ENCODE peak calls at places on chromosomes 12 and 14, in seven cellular contexts. P, B, A, V, Z, D and K are unnamed samples.

GRCh38 chr12:50589650-50590435 is 85.1 kb downstream of the DIP2B start:
- DNase-seq in A (peak), V (no peak), D (peak), B (peak), Z (no peak), P (no peak), K (peak)

GRCh38 chr14:85584481-85584880 is 54.5 kb downstream of the FLRT2 start:
- DNase-seq in P (no peak), V (no peak), Z (no peak), B (no peak), D (no peak), A (no peak), K (no peak)

GRCh38 chr12:6602526-6602925 is 4.7 kb downstream of the CHD4 start:
- DNase-seq in A (no peak), D (no peak), P (no peak), Z (no peak), B (no peak), V (no peak), K (no peak)

GRCh38 chr14:90564496-90564895 is 167.7 kb downstream of the CALM1 start:
- DNase-seq in B (no peak), P (no peak), V (no peak), A (no peak), D (peak), Z (no peak), K (no peak)

GRCh38 chr12:109277899-109278762 is 31.0 kb downstream of the FOXN4 start:
- DNase-seq in Z (no peak), V (no peak), A (no peak), D (peak), P (no peak), B (peak), K (peak)

GRCh38 chr14:56482306-56482705 is 97.3 kb upstream of the TMEM260 start:
- DNase-seq in A (peak), D (no peak), P (peak), Z (peak), V (no peak), B (peak), K (peak)

GRCh38 chr14:78567343-78567742 is 397.2 kb downstream of the NRXN3 start:
- DNase-seq in V (no peak), P (no peak), D (no peak), B (peak), Z (no peak), A (no peak), K (peak)

GRCh38 chr12:68342966-68343365 is 10.8 kb upstream of the MDM1 start:
- DNase-seq in D (no peak), Z (no peak), V (no peak), P (no peak), A (no peak), B (no peak), K (no peak)

GRCh38 chr12:27901959-27902358 is 70.6 kb downstream of the PTHLH start:
- DNase-seq in Z (no peak), V (no peak), B (peak), D (no peak), P (no peak), A (peak), K (peak)

GRCh38 chr14:97824218-97824617 is 1027.0 kb downstream of the VRK1 start:
- DNase-seq in V (no peak), Z (no peak), P (no peak), A (no peak), B (no peak), D (no peak), K (no peak)

GRCh38 chr14:73764881-73765280 is 50.7 kb upstream of the PNMA1 start:
- DNase-seq in P (no peak), D (peak), V (no peak), Z (no peak), B (no peak), A (no peak), K (no peak)

GRCh38 chr12:109715310-109716091 is 1.9 kb downstream of the FAM222A start:
- DNase-seq in V (no peak), D (no peak), Z (peak), A (no peak), B (no peak), P (no peak), K (no peak)

GRCh38 chr12:95624544-95624943 is 73.3 kb upstream of the USP44 start:
- DNase-seq in B (peak), P (no peak), V (peak), D (peak), A (no peak), Z (no peak), K (no peak)

GRCh38 chr12:122356192-122356635 is 66.3 kb downstream of the CLIP1 start:
- DNase-seq in D (peak), V (peak), B (peak), P (peak), Z (peak), A (peak), K (peak)

GRCh38 chr12:3311491-3312103 is 179.4 kb upstream of the PRMT8 start:
- DNase-seq in V (no peak), Z (no peak), B (no peak), A (no peak), D (peak), P (no peak), K (no peak)

GRCh38 chr12:1559729-1560128 is 34.7 kb downstream of the FBXL14 start:
- DNase-seq in B (no peak), A (no peak), D (no peak), Z (no peak), V (no peak), P (no peak), K (no peak)

GRCh38 chr12:102602549-102602948 is 122.2 kb upstream of the IGF1 start:
- DNase-seq in Z (no peak), V (no peak), B (no peak), D (no peak), P (no peak), A (no peak), K (no peak)
- H3K23ac ChIP-seq in Z (no peak), V (no peak), B (no peak), D (no peak), P (no peak), A (no peak), K (no peak)

GRCh38 chr14:100030441-100031153 is 34.6 kb upstream of the EVL start:
- DNase-seq in D (peak), Z (no peak), A (no peak), P (no peak), V (no peak), B (peak), K (peak)
- H3K4me2 ChIP-seq in D (no peak), Z (no peak), A (no peak), P (no peak), V (no peak), B (peak), K (no peak)

GRCh38 chr12:64825143-64826011 is 930 bp downstream of the TBC1D30 start:
- DNase-seq in B (no peak), A (peak), Z (peak), V (no peak), D (no peak), P (peak), K (no peak)
- H3K23ac ChIP-seq in B (no peak), A (no peak), Z (no peak), V (peak), D (no peak), P (no peak), K (no peak)

GRCh38 chr14:59363545-59364226 is 101.5 kb downstream of the GPR135 start:
- DNase-seq in V (no peak), A (no peak), D (no peak), P (no peak), Z (no peak), B (peak), K (no peak)

GRCh38 chr14:59362533-59362932 is 102.6 kb downstream of the GPR135 start:
- DNase-seq in P (no peak), V (no peak), Z (no peak), A (no peak), D (no peak), B (peak), K (peak)

GRCh38 chr14:59358774-59359173 is 106.4 kb downstream of the GPR135 start:
- DNase-seq in B (no peak), V (no peak), Z (no peak), P (no peak), A (no peak), D (no peak), K (no peak)

GRCh38 chr14:59359451-59360124 is 105.6 kb downstream of the GPR135 start:
- DNase-seq in P (no peak), Z (no peak), B (no peak), V (no peak), D (no peak), A (no peak), K (no peak)

GRCh38 chr14:59360923-59361794 is 104.0 kb downstream of the GPR135 start:
- DNase-seq in Z (no peak), A (peak), D (peak), V (no peak), P (no peak), B (peak), K (peak)
- H3K4me2 ChIP-seq in Z (no peak), A (no peak), D (no peak), V (no peak), P (no peak), B (no peak), K (no peak)

DNA sequence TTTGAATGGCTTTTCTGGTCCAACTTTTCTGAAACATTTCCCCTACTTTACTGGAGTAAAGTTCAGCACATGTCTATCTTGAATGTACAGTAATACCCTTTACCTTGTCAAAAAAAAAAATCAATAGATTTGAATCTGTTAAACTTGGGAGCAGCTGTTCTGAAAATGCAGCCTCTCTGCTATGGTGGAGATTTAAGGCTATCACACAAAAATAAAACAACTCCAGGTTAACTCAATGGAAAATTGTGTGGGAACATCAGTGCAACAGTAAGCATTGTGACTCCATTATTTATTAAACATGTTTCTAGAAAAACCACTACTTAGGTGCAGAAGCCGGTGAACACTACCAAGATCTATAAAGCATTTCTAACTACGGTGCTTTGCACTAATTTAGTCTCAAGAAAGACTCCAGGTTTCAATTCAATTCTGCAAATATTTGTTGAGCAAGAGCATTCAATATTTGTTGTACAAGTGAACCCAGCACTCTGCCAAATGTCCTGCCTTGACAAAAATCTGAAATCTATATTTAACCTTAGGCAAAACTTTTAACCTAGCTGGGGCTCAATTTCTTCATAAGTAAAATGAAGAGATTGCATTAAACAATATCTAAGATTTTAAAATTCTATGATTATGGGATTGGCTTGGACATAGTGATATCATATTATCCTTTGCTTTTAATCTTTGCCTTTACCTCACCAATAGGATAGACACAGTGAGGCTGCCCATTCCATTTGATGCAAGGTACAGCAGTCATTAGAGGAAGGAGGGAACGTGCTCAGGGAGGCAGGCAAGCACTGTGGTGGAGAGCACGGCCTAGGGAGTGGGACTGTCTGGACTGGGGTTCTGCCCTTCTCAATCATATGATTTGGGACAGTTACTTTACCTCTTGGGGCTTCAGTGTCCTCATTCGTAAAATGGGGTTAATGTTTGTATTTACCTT is 155.2 kb downstream of the KITLG start:
- DNase-seq in B (no peak), P (no peak), V (no peak), D (no peak), A (no peak), Z (no peak), K (no peak)
- H3K23ac ChIP-seq in B (no peak), P (no peak), V (no peak), D (no peak), A (no peak), Z (no peak), K (no peak)

GRCh38 chr12:51812871-51813270 is 35.6 kb downstream of the FIGNL2 start:
- DNase-seq in P (no peak), A (no peak), D (no peak), B (no peak), V (no peak), Z (no peak), K (no peak)

GRCh38 chr12:51809193-51809592 is 39.3 kb downstream of the FIGNL2 start:
- DNase-seq in A (no peak), P (no peak), Z (no peak), D (no peak), V (no peak), B (no peak), K (no peak)

GRCh38 chr12:51801027-51801426 is 47.5 kb downstream of the FIGNL2 start:
- DNase-seq in P (no peak), B (no peak), V (no peak), A (no peak), Z (no peak), D (no peak), K (no peak)

GRCh38 chr12:51811203-51811805 is 37.2 kb downstream of the FIGNL2 start:
- DNase-seq in V (no peak), P (no peak), D (no peak), B (no peak), A (no peak), Z (no peak), K (no peak)

GRCh38 chr12:51806896-51807295 is 41.6 kb downstream of the FIGNL2 start:
- DNase-seq in A (no peak), P (no peak), Z (no peak), B (no peak), D (no peak), V (no peak), K (no peak)
- H3K4me2 ChIP-seq in A (no peak), P (no peak), Z (no peak), B (no peak), D (no peak), V (no peak), K (no peak)

DNA sequence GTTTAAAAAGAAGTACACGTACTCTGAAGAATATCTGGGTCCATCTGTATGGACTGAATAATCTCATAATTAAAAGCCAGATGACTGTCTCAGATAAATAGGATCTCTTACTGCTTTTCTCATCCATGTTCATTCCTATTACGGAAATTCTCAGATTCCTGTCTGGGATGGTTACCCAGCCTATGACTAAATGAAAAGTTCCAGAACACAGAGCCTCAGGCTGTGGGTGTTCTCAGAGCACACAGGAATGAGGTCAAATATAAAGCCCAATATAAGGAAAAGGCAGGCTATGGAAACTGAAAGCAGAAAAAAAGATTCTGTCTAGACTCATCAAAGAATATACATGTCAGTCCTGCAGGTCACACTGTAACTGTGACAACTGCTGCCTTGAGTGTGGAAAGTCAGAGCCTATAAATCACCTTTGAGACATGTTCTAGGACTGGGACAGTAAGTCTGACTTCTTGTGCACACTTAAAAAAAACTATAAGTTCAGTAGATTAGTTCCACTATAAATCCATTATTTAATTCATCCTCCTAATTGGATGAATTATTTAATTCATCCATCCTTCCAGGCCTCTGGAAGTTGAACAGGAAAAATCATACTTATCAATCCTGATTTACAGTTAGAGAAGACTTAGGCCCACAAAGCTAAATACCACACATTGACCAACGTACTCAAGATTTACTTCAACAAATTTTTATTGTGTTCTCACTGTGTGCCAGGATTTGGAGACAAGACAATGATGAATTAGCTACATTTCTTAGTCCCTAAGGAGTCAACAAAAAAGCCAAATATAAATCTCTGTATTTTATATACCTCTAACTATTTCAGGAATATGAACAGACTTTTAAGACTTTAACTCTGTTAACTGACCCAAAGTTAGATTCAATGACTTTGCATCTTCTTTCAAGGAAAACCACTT is 64.1 kb downstream of the DCAF5 start:
- DNase-seq in A (no peak), B (peak), Z (no peak), V (no peak), P (no peak), D (peak), K (peak)
- H3K23ac ChIP-seq in A (no peak), B (peak), Z (no peak), V (no peak), P (no peak), D (no peak), K (no peak)

DNA sequence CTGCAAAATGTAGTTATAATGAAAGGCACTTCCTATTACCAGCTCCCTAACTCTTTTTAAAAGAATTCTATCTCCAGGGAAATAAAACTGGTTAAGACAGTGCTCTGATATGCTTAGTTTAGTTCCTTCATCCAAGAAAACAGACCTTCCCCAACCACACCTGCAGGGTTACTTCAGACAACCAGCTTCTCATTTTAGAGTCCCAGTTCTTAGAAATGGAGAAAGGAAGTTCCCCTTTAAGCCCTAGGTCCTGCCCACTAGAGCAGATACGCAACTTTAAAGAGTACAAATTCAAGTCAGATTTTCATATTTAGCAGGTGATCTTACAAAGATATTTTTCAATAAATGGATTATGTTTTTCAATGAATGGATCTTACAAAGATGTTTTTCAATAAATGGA is 4.4 kb upstream of the WSB2 start:
- DNase-seq in A (no peak), P (no peak), Z (no peak), B (no peak), D (no peak), V (no peak), K (no peak)
- H3K4me2 ChIP-seq in A (no peak), P (no peak), Z (no peak), B (no peak), D (no peak), V (no peak), K (no peak)